ENCODE peak calls at places on chromosome 20, in eight cellular contexts. J is CD4-positive, alpha-beta T cell; X is activated CD4-positive, alpha-beta T cell treated with anti-CD3 and anti-CD28 coated beads, Interleukin-2, amount 50 U/mL, for 1 hour; H is globus pallidus; Q is right cardiac atrium; K is AG08395; B is activated T-cell treated with anti-CD3 and anti-CD28 coated beads, Interleukin-2, amount 50 U/mL, for 72 hours; U is sigmoid colon. P is an unnamed sample.

GRCh38 chr20:23142162-23143050 is 56.3 kb upstream of the CD93 start:
- DNase-seq in U (peak; percentile 62), Q (peak; percentile 41), J (no peak), B (peak; percentile 30), K (no peak), X (no peak), H (no peak), P (peak; percentile 75)

GRCh38 chr20:3082306-3082951 is 2.1 kb downstream of the AVP start:
- DNase-seq in X (no peak), J (no peak), K (no peak), Q (peak; percentile 56), U (no peak), B (no peak), H (no peak), P (peak; percentile 78)

GRCh38 chr20:49345538-49345937 is 67.7 kb upstream of the ZNFX1 start:
- DNase-seq in K (peak; percentile 90), B (no peak), U (peak; percentile 75), Q (peak; percentile 68), J (no peak), H (no peak), X (no peak), P (peak; percentile 86)

GRCh38 chr20:45088247-45088646 is 12.7 kb downstream of the KCNS1 start:
- DNase-seq in K (peak; percentile 83), U (no peak), X (no peak), H (no peak), Q (no peak), B (no peak), J (no peak), P (no peak)

GRCh38 chr20:32965581-32966373 is 38.5 kb downstream of the SUN5 start:
- DNase-seq in Q (no peak), B (no peak), K (no peak), U (peak; percentile 38), H (no peak), X (peak; percentile 33), J (no peak), P (peak; percentile 73)

GRCh38 chr20:57322476-57322875 is 7.1 kb upstream of the SPO11 start:
- DNase-seq in X (no peak), J (no peak), U (no peak), H (no peak), K (no peak), Q (no peak), B (no peak), P (no peak)

GRCh38 chr20:18272451-18272850 is 15.9 kb upstream of the ZNF133 start:
- DNase-seq in K (peak; percentile 18), J (no peak), H (no peak), X (no peak), U (no peak), B (no peak), Q (no peak), P (no peak)

GRCh38 chr20:62734881-62735280 is 26.2 kb downstream of the NTSR1 start:
- DNase-seq in U (no peak), J (no peak), X (no peak), B (no peak), K (no peak), Q (no peak), H (no peak), P (peak; percentile 69)

GRCh38 chr20:10774357-10774943 is 100.7 kb upstream of the JAG1 start:
- DNase-seq in X (no peak), U (no peak), B (no peak), H (no peak), Q (no peak), K (no peak), J (no peak), P (no peak)

GRCh38 chr20:3406481-3407425 is 716 bp downstream of the DNAAF9 start:
- DNase-seq in X (no peak), J (no peak), H (peak; percentile 62), B (no peak), K (peak; percentile 58), Q (peak; percentile 84), U (peak; percentile 80), P (no peak)

GRCh38 chr20:35702824-35703695 is 3.9 kb downstream of the ROMO1 start:
- DNase-seq in B (no peak), H (no peak), J (no peak), K (no peak), X (no peak), Q (no peak), U (no peak), P (no peak)

GRCh38 chr20:49424536-49424935 is 57.9 kb downstream of the KCNB1 start:
- DNase-seq in J (no peak), B (no peak), K (no peak), Q (no peak), U (peak; percentile 70), X (no peak), H (no peak), P (no peak)

GRCh38 chr20:43981535-43981934 is 66.9 kb downstream of the TOX2 start:
- DNase-seq in B (no peak), H (no peak), J (no peak), Q (no peak), U (no peak), X (no peak), K (no peak), P (no peak)

GRCh38 chr20:8255945-8256632 is 124.0 kb downstream of the PLCB1 start:
- DNase-seq in Q (no peak), K (no peak), U (no peak), X (no peak), B (no peak), J (no peak), H (no peak), P (no peak)

GRCh38 chr20:2822073-2822472 is 5.9 kb downstream of the TMEM239 start:
- DNase-seq in K (no peak), X (peak; percentile 37), U (no peak), B (peak; percentile 25), Q (no peak), H (no peak), J (peak; percentile 32), P (no peak)

P was measured in posterior vena cava.